ENCODE peak calls at places on chromosome 21, in four cellular contexts. D is stimulated activated CD4-positive, alpha-beta T cell treated with anti-CD3 and anti-CD28 coated beads, Interleukin-4, amount 100 ng/mL, for 1 hour; Z is COR-L47; T is A172. V is an unnamed sample.

GRCh38 chr21:42414928-42415769 is 11.4 kb downstream of the UBASH3A start:
- DNase-seq in Z (no peak), D (peak), T (peak), V (peak)

GRCh38 chr21:36517366-36518075 is 37.6 kb upstream of the CLDN14 start:
- DNase-seq in Z (no peak), T (no peak), D (no peak), V (no peak)

GRCh38 chr21:41357546-41357945 is 4.3 kb upstream of the MX2 start:
- DNase-seq in D (no peak), T (no peak), Z (no peak), V (no peak)

GRCh38 chr21:43731476-43731875 is 12.5 kb downstream of the PDXK start:
- DNase-seq in Z (no peak), D (no peak), T (no peak), V (no peak)

GRCh38 chr21:31473685-31474345 is 129.8 kb upstream of the TIAM1 start:
- DNase-seq in T (peak), D (no peak), Z (no peak), V (no peak)

GRCh38 chr21:45481566-45481965 is 60.7 kb downstream of the SLC19A1 start:
- DNase-seq in T (no peak), D (no peak), Z (no peak), V (no peak)

GRCh38 chr21:43598416-43599120 is 60.7 kb downstream of the HSF2BP start:
- DNase-seq in T (peak), D (no peak), Z (no peak), V (no peak)

GRCh38 chr21:37119421-37120218 is 46.6 kb downstream of the TTC3 start:
- DNase-seq in D (no peak), T (no peak), Z (no peak), V (peak)